ENCODE peak calls at places on chromosomes 12 and 14, in four cellular contexts. F is K562, C is IMR-90, W is GM12878. K is an unnamed sample.

GRCh38 chr14:21047378-21047781 is 5.2 kb downstream of the RNASE7 start:
- DNase-seq in F (no peak), C (no peak), W (no peak), K (no peak)

GRCh38 chr12:105861232-105861631 is 277.5 kb downstream of the NUAK1 start:
- DNase-seq in F (no peak), C (no peak), W (no peak), K (no peak)

GRCh38 chr14:32593290-32593942 is 264.3 kb downstream of the AKAP6 start:
- DNase-seq in F (no peak), C (peak; percentile 69), W (no peak), K (no peak)

GRCh38 chr12:24960222-24960855 is 11.4 kb upstream of the BCAT1 start:
- DNase-seq in F (no peak), C (peak; percentile 72), W (peak; percentile 56), K (peak; percentile 55)

GRCh38 chr14:50156111-50156510 is 39.7 kb upstream of the VCPKMT start:
- DNase-seq in F (no peak), C (no peak), W (no peak), K (no peak)

GRCh38 chr14:36647827-36648753 is 13.6 kb upstream of the PAX9 start:
- DNase-seq in F (peak; percentile 10), C (peak; percentile 30), W (no peak), K (peak; percentile 47)

GRCh38 chr14:33932526-33933292 is 18.2 kb downstream of the EGLN3 start:
- DNase-seq in F (no peak), C (no peak), W (no peak), K (no peak)

GRCh38 chr14:39265741-39266588 is 32.2 kb downstream of the MIA2 start:
- DNase-seq in F (no peak), C (peak; percentile 26), W (no peak), K (no peak)

GRCh38 chr14:22973217-22974032 is 8.9 kb downstream of the AJUBA start:
- DNase-seq in F (peak; percentile 43), C (peak; percentile 70), W (no peak), K (peak; percentile 63)

GRCh38 chr14:103883263-103883523 is 35.8 kb upstream of the PPP1R13B start:
- DNase-seq in F (no peak), C (no peak), W (no peak), K (no peak)

GRCh38 chr14:35366048-35366428 is 38.5 kb downstream of the NFKBIA start:
- DNase-seq in F (no peak), C (peak; percentile 74), W (no peak), K (no peak)

GRCh38 chr12:94304566-94305061 is 155.1 kb downstream of the CEP83 start:
- DNase-seq in F (no peak), C (peak; percentile 66), W (no peak), K (no peak)

GRCh38 chr14:21807975-21808374 is 134.4 kb upstream of the OR4E1 start:
- DNase-seq in F (no peak), C (no peak), W (no peak), K (no peak)

GRCh38 chr14:104284107-104284592 is 145.8 kb downstream of the KIF26A start:
- DNase-seq in F (no peak), C (no peak), W (no peak), K (no peak)

GRCh38 chr12:89768586-89769482 is 60.2 kb upstream of the ATP2B1 start:
- DNase-seq in F (peak; percentile 10), C (peak; percentile 98), W (no peak), K (peak; percentile 78)

GRCh38 chr12:68240079-68240478 is 13.3 kb downstream of the IL22 start:
- DNase-seq in F (no peak), C (peak; percentile 82), W (no peak), K (peak; percentile 52)

GRCh38 chr14:87231336-87232026 is 761.5 kb downstream of the GALC start:
- DNase-seq in F (no peak), C (no peak), W (no peak), K (no peak)

GRCh38 chr12:57220770-57221168 is 4.2 kb downstream of the NXPH4 start:
- DNase-seq in F (no peak), C (no peak), W (no peak), K (no peak)

GRCh38 chr14:94821705-94822104 is 51.8 kb upstream of the GSC start:
- DNase-seq in F (no peak), C (no peak), W (no peak), K (no peak)

GRCh38 chr12:115979351-115979750 is 298.1 kb downstream of the MED13L start:
- DNase-seq in F (no peak), C (no peak), W (no peak), K (no peak)

GRCh38 chr14:103483600-103483999 is 39.0 kb downstream of the CKB start:
- DNase-seq in F (no peak), C (peak; percentile 98), W (no peak), K (no peak)

GRCh38 chr14:100146548-100147091 is 12.8 kb downstream of the DEGS2 start:
- DNase-seq in F (no peak), C (no peak), W (no peak), K (no peak)

GRCh38 chr12:120821878-120822277 is 82.3 kb downstream of the SPPL3 start:
- DNase-seq in F (no peak), C (no peak), W (no peak), K (no peak)

GRCh38 chr12:88298761-88299242 is 156.7 kb downstream of the TMTC3 start:
- DNase-seq in F (no peak), C (peak; percentile 73), W (peak; percentile 31), K (peak; percentile 73)

GRCh38 chr12:52903285-52903854 is 1.5 kb downstream of the KRT8 start:
- DNase-seq in F (peak; percentile 88), C (peak; percentile 53), W (no peak), K (peak; percentile 69)

GRCh38 chr12:58917699-58918334 is 2.5 kb downstream of the LRIG3 start:
- DNase-seq in F (no peak), C (no peak), W (no peak), K (no peak)
- H3K4me3 ChIP-seq in F (no peak overlapping the region), C (peak overlapping the region; percentile 80), W (peak overlapping the region; percentile 13), K (no peak overlapping the region)

GRCh38 chr12:5070090-5070489 is 26.4 kb downstream of the KCNA5 start:
- DNase-seq in F (no peak), C (no peak), W (no peak), K (no peak)
- TF ChIP-seq ELK1 in F (no peak), C (no peak), W (no peak), K (no peak)

DNA sequence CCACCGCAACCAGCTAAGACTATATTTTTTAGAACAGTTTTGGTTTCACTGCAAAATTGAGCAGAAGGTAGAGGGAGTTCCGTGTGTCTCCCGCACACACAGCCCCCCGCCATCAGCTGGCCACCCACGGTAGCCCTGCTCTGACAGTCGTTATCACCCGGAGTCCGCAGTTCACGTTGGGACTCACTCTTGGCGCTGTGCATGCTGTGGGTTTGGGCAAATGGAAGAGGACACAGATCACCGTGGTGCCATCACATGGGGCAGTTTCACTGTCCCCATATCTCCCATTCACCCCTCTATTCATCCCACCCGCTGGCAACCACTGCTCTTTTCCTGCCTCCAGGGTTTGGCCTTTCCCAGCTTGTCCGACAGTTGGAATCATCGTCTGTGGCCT is 31.8 kb upstream of the ULK1 start:
- DNase-seq in F (no peak), C (no peak), W (no peak), K (no peak)
- H3K4me3 ChIP-seq in F (no peak overlapping the region), C (no peak overlapping the region), W (no peak overlapping the region), K (no peak overlapping the region)

GRCh38 chr12:103667129-103667528 is 80.1 kb downstream of the STAB2 start:
- DNase-seq in F (no peak), C (no peak), W (no peak), K (no peak)
- TF ChIP-seq ELK1 in F (no peak), C (no peak), W (no peak), K (no peak)

DNA sequence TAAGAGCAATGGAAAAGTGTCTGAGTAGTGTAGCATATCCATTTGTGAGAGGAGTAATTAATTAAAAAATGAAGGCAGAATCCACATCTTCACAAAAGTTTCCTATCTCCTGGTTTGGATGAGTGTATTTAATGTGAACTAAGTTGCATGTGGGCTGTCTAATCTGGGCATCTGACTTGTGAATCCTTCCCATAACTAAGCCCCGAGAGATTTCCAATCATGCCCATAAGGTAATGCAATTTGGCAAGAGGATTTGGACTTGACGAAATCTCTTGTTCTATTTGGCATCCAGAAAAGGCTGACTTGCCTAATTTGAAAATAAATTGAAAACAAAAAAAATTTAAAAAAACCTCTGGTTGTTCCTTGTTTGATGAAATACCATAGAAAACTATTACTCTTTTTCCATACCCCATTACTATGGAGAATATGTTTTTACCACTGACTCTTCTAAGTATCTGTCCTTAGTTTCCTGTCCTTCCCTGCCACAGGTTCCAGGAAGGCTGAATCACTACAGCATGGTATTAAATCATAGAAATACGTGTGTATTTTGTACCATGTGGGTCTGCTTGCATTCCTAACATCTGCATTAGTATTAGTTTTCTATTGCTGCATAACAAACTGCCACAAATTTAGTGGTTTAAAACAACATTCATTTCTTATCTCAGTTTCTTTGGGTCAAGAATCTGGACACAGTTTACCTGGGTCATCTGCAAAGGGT is 48.4 kb downstream of the ETV6 start:
- DNase-seq in F (no peak), C (peak; percentile 58), W (no peak), K (no peak)
- H3K4me3 ChIP-seq in F (no peak overlapping the region), C (no peak overlapping the region), W (no peak overlapping the region), K (no peak overlapping the region)